ENCODE peak calls at places on chromosomes 12 and 14, in nine cellular contexts. C is colonic mucosa; H is HCT116; Q is Peyer's patch; L is mesenchymal stem cell; E is CD4-positive, alpha-beta memory T cell; W is endothelial cell of umbilical vein; F is body of pancreas; M is neuronal stem cell. Z is an unnamed sample.

GRCh38 chr14:91078095-91078737 is 17.8 kb upstream of the RPS6KA5 start:
- DNase-seq in M (no peak), C (no peak), W (no peak), H (no peak), L (no peak), Q (peak), F (no peak), E (peak), Z (peak)

GRCh38 chr12:125284945-125285344 is 219.7 kb downstream of the AACS start:
- DNase-seq in H (peak), F (no peak), E (no peak), C (no peak), W (no peak), M (no peak), L (no peak), Q (no peak), Z (peak)

GRCh38 chr12:63816031-63816430 is 28.5 kb upstream of the SRGAP1 start:
- DNase-seq in C (no peak), E (no peak), Q (no peak), M (no peak), F (no peak), L (no peak), H (no peak), W (no peak), Z (no peak)

GRCh38 chr12:64347630-64348029 is 42.9 kb downstream of the C12orf56 start:
- DNase-seq in F (no peak), M (no peak), L (no peak), W (no peak), Q (no peak), H (no peak), E (no peak), C (no peak), Z (no peak)

GRCh38 chr14:54168489-54168888 is 211.9 kb upstream of the BMP4 start:
- DNase-seq in M (no peak), F (no peak), C (no peak), H (no peak), E (no peak), W (no peak), Q (no peak), L (no peak), Z (no peak)

GRCh38 chr14:49306152-49306751 is 279.9 kb downstream of the RPS29 start:
- DNase-seq in F (no peak), M (no peak), C (no peak), Q (no peak), L (peak), H (peak), E (no peak), W (peak), Z (no peak)

GRCh38 chr14:92456215-92457017 is 57.2 kb upstream of the RIN3 start:
- DNase-seq in E (no peak), Q (peak), F (no peak), W (peak), H (peak), L (peak), M (peak), C (peak), Z (peak)

GRCh38 chr14:37985826-37986470 is 221.8 kb upstream of the SSTR1 start:
- DNase-seq in Q (no peak), H (peak), M (peak), C (peak), L (peak), F (peak), E (peak), W (peak), Z (peak)

GRCh38 chr12:26845057-26845666 is 12.2 kb upstream of the ITPR2 start:
- DNase-seq in C (peak), E (no peak), Q (peak), W (peak), F (peak), L (peak), H (peak), M (peak), Z (peak)

GRCh38 chr12:7832059-7832696 is 40.5 kb downstream of the SLC2A14 start:
- DNase-seq in L (peak), W (peak), Q (peak), H (peak), C (no peak), E (peak), M (peak), F (peak), Z (peak)

GRCh38 chr14:75158843-75159614 is 17.4 kb downstream of the TMED10 start:
- DNase-seq in C (no peak), H (no peak), W (no peak), Q (no peak), E (no peak), M (no peak), F (no peak), L (no peak), Z (no peak)

GRCh38 chr12:8829621-8830020 is 7.2 kb downstream of the A2ML1 start:
- DNase-seq in L (no peak), F (no peak), M (no peak), H (no peak), E (no peak), W (no peak), C (no peak), Q (no peak), Z (no peak)

GRCh38 chr14:55881577-55882241 is 236.5 kb upstream of the PELI2 start:
- DNase-seq in F (no peak), W (no peak), H (no peak), Q (no peak), E (no peak), L (peak), C (no peak), M (no peak), Z (no peak)

GRCh38 chr12:124233846-124234620 is 60.9 kb upstream of the RFLNA start:
- DNase-seq in E (no peak), L (peak), H (no peak), F (no peak), W (peak), Q (no peak), C (no peak), M (no peak), Z (no peak)

GRCh38 chr14:71668942-71669341 is 263.3 kb upstream of the RGS6 start:
- DNase-seq in F (no peak), M (no peak), C (no peak), E (no peak), H (no peak), L (no peak), W (no peak), Q (no peak), Z (no peak)

GRCh38 chr14:80973918-80974317 is 18.5 kb downstream of the TSHR start:
- DNase-seq in L (no peak), Q (no peak), E (no peak), W (no peak), H (no peak), C (no peak), F (no peak), M (no peak), Z (no peak)

GRCh38 chr12:109444263-109444662 is 32.8 kb downstream of the KCTD10 start:
- DNase-seq in Q (no peak), C (no peak), L (no peak), E (no peak), H (no peak), F (no peak), W (no peak), M (no peak), Z (no peak)

GRCh38 chr14:89618821-89619551 is 202.0 kb upstream of the FOXN3 start:
- DNase-seq in E (peak), Q (peak), L (peak), W (peak), H (peak), M (peak), F (peak), C (peak), Z (peak)

GRCh38 chr12:56151672-56152131 is 685 bp upstream of the MYL6B start:
- DNase-seq in L (no peak), E (peak), M (no peak), F (peak), C (peak), H (peak), Q (peak), W (no peak), Z (peak)

GRCh38 chr12:107681836-107682820 is 3.5 kb upstream of the PWP1 start:
- DNase-seq in Q (no peak), W (no peak), E (no peak), L (no peak), H (no peak), F (no peak), M (no peak), C (no peak), Z (no peak)

GRCh38 chr14:51663783-51664326 is 12.1 kb downstream of the FRMD6 start:
- DNase-seq in L (no peak), E (no peak), H (no peak), F (no peak), M (no peak), W (no peak), C (no peak), Q (no peak), Z (no peak)

GRCh38 chr12:46209914-46210834 is 58.7 kb downstream of the SLC38A1 start:
- DNase-seq in H (no peak), W (peak), L (no peak), E (peak), M (no peak), Q (peak), C (peak), F (peak), Z (no peak)

GRCh38 chr14:54669759-54670630 is 103.1 kb downstream of the SAMD4A start:
- DNase-seq in Q (no peak), E (peak), L (peak), C (no peak), M (no peak), F (no peak), W (no peak), H (no peak), Z (peak)

GRCh38 chr12:48021485-48022179 is 17.4 kb upstream of the COL2A1 start:
- DNase-seq in E (no peak), L (no peak), Q (no peak), H (no peak), W (no peak), F (no peak), M (no peak), C (peak), Z (no peak)

GRCh38 chr12:19093218-19093617 is 36.3 kb upstream of the PLEKHA5 start:
- DNase-seq in M (no peak), L (peak), W (no peak), Q (no peak), F (no peak), C (no peak), E (no peak), H (no peak), Z (no peak)

GRCh38 chr14:44040561-44040960 is 466.5 kb downstream of the FSCB start:
- DNase-seq in E (no peak), W (no peak), Q (no peak), F (no peak), H (no peak), L (no peak), C (no peak), M (no peak), Z (no peak)

GRCh38 chr12:119328111-119328510 is 6.4 kb upstream of the CCDC60 start:
- DNase-seq in Q (no peak), W (no peak), H (peak), E (no peak), C (peak), M (no peak), F (peak), L (no peak), Z (peak)

GRCh38 chr12:51407604-51408003 is 16.4 kb upstream of the GALNT6 start:
- DNase-seq in M (no peak), C (no peak), H (no peak), E (no peak), Q (no peak), F (no peak), L (no peak), W (no peak), Z (no peak)

GRCh38 chr12:16881986-16882385 is 276.0 kb upstream of the LMO3 start:
- DNase-seq in L (no peak), H (no peak), W (no peak), M (no peak), F (no peak), C (no peak), E (no peak), Q (no peak), Z (no peak)

GRCh38 chr12:89707623-89707991 is 1.0 kb downstream of the ATP2B1 start:
- DNase-seq in Q (peak), H (no peak), L (peak), C (peak), M (peak), F (no peak), W (peak), E (peak), Z (no peak)

GRCh38 chr12:109910969-109911348 is 10.9 kb downstream of the TCHP start:
- DNase-seq in F (no peak), Q (no peak), C (no peak), M (no peak), W (no peak), E (no peak), L (peak), H (peak), Z (peak)

GRCh38 chr12:27797301-27798025 is 17.4 kb upstream of the MANSC4 start:
- DNase-seq in C (no peak), W (no peak), L (no peak), M (no peak), H (no peak), Q (no peak), F (no peak), E (no peak), Z (peak)

GRCh38 chr14:93044601-93045000 is 71.1 kb downstream of the ITPK1 start:
- DNase-seq in E (no peak), C (no peak), L (no peak), W (no peak), H (no peak), F (no peak), Q (peak), M (no peak), Z (no peak)

GRCh38 chr12:53076461-53076860 is 2.7 kb downstream of the SPRYD3 start:
- DNase-seq in L (no peak), W (no peak), C (no peak), E (no peak), Q (no peak), M (no peak), H (no peak), F (no peak), Z (no peak)

GRCh38 chr14:56874375-56874774 is 64.1 kb upstream of the OTX2 start:
- DNase-seq in F (peak), C (peak), H (peak), M (no peak), Q (no peak), W (peak), E (no peak), L (no peak), Z (peak)

GRCh38 chr14:47278233-47278842 is 397.1 kb downstream of the MDGA2 start:
- DNase-seq in Q (no peak), C (peak), L (peak), H (peak), F (peak), E (no peak), W (peak), M (peak), Z (peak)

GRCh38 chr12:23938422-23938821 is 11.0 kb downstream of the SOX5 start:
- DNase-seq in M (no peak), E (no peak), H (no peak), W (no peak), F (no peak), Q (no peak), L (no peak), C (no peak), Z (no peak)
- H3K27ac ChIP-seq in M (no peak), E (no peak), H (no peak), W (no peak), F (no peak), Q (no peak), L (no peak), C (no peak), Z (no peak)

GRCh38 chr12:114767906-114768697 is 84.1 kb upstream of the TBX3 start:
- DNase-seq in C (no peak), M (no peak), E (no peak), F (no peak), L (peak), Q (no peak), H (no peak), W (no peak), Z (no peak)

GRCh38 chr12:114767081-114767480 is 83.1 kb upstream of the TBX3 start:
- DNase-seq in Q (no peak), L (no peak), W (no peak), M (no peak), E (no peak), C (no peak), H (no peak), F (no peak), Z (no peak)

GRCh38 chr12:114774181-114774580 is 90.2 kb upstream of the TBX3 start:
- DNase-seq in M (no peak), F (no peak), L (peak), Q (no peak), C (no peak), W (no peak), H (peak), E (no peak), Z (no peak)

GRCh38 chr12:114770323-114770722 is 86.3 kb upstream of the TBX3 start:
- DNase-seq in M (no peak), C (no peak), F (no peak), L (no peak), E (no peak), Q (no peak), W (no peak), H (no peak), Z (no peak)

DNA sequence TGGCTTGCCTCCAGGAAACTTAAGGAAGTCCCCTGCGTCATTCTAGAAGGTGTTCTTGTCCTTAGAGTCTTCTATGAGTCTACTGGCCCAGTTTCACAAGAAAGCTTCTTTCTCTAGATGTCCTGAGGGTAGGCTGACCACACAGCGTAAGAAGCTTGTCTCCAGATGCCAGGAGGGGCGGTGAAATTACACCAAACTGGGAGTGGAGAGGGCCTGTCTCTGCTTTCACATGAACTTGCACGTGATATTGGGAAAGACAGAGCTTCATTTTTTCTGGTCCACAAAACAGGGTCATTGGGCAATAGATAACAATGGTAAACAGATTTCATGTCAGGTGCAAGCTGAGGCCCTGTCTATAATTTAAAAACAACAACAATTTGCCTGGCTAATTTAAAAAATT is 85.7 kb upstream of the TBX3 start:
- DNase-seq in F (no peak), E (no peak), C (no peak), H (no peak), L (peak), W (no peak), Q (no peak), M (no peak), Z (no peak)
- H3K27ac ChIP-seq in F (no peak), E (no peak), C (no peak), H (no peak), L (no peak), W (no peak), Q (no peak), M (no peak), Z (no peak)

GRCh38 chr12:123149088-123149827 is 1.6 kb downstream of the PITPNM2 start:
- DNase-seq in W (no peak), Q (no peak), H (no peak), C (no peak), F (no peak), E (no peak), M (no peak), L (peak), Z (peak)
- H3K27ac ChIP-seq in W (no peak), Q (peak), H (no peak), C (peak), F (peak), E (no peak), M (no peak), L (no peak), Z (peak)

DNA sequence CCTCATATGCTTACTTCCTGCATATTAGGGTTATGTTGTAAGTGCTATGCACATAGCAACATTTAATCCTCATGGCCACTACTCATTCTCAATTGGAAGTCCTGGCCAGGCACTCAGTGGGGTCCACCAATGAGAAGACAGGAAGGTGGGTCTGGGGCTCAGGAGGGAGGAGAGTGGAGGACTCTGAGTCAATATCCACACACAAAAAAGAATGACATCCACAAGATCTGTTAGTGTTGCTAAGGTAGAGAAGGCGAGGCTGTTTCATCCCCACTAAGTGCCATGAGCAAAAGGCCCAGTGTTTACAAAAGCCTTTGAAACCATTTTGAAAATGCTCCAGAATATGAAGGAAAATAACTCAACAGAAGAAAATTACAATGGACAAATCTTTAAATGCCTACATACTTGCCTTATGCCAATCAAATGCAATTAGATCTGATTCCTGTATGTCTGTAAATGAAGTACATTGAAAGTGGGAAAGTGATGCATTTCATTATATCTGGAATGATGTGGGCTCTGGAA is 54.0 kb downstream of the EID3 start:
- DNase-seq in Q (no peak), W (peak), H (no peak), M (no peak), C (no peak), E (no peak), F (no peak), L (peak), Z (no peak)
- H3K27ac ChIP-seq in Q (no peak), W (no peak), H (no peak), M (no peak), C (no peak), E (no peak), F (no peak), L (no peak), Z (no peak)

GRCh38 chr12:14846878-14847580 is 3.7 kb upstream of the ART4 start:
- DNase-seq in W (peak), E (no peak), F (no peak), C (no peak), M (no peak), Q (no peak), H (no peak), L (no peak), Z (no peak)

GRCh38 chr12:14845350-14845750 is 2.0 kb upstream of the ART4 start:
- DNase-seq in W (peak), Q (peak), C (peak), M (peak), L (peak), H (peak), E (peak), F (peak), Z (peak)

GRCh38 chr12:14843425-14843887 is at the start of gene ART4:
- DNase-seq in E (no peak), L (no peak), F (no peak), W (peak), H (no peak), Q (no peak), C (no peak), M (no peak), Z (no peak)

GRCh38 chr12:14849664-14850063 is 6.3 kb upstream of the ART4 start:
- DNase-seq in Q (no peak), W (peak), M (no peak), H (no peak), L (no peak), E (no peak), C (no peak), F (no peak), Z (no peak)

DNA sequence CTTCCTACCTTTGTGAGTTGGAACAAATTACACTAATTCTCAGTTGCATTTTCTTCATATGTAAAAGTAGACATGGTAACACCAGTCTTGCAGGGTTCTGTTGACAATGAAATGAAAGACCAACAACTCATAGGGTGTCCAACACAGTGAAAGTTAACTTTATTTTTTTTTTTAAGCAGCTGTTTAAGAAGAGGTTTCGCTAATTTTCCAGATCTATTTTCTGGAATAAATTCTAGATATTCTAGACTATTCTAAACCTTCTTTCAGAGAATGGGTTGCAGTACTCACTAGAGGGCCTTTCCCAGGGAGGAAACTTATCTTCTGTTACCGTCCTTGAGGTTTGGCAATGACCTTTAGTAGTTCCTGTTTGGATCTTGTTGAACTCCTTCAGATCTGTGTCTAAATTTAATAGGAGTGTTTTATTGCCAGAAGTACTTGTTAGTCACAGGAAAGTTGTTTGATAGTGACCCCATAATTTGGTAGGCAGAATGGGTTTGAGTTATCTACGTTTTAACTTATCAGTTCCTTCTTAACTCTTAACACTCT is 2.8 kb upstream of the ART4 start:
- DNase-seq in W (peak), C (no peak), E (no peak), M (no peak), F (no peak), L (no peak), Q (no peak), H (no peak), Z (no peak)
- H3K27ac ChIP-seq in W (no peak), C (no peak), E (no peak), M (no peak), F (peak), L (no peak), Q (no peak), H (no peak), Z (no peak)

Z was measured in testis.